ENCODE peak calls at places on chromosomes 12 and 14, in nine cellular contexts. G is ascending aorta, J is left ventricle myocardium inferior, Y is breast epithelium, M is body of pancreas, W is tibial nerve, N is neural progenitor cell, I is right atrium auricular region, T is SK-N-SH. O is an unnamed sample.
A peak's percentile ranks its signal among the peaks of the same experiment; 100 is the strongest.

GRCh38 chr14:56731187-56731586 is 79.1 kb downstream of the OTX2 start:
- DNase-seq in G (no peak), J (no peak), Y (no peak), M (no peak), W (no peak), N (no peak), I (no peak), T (no peak), O (no peak)

GRCh38 chr14:99537399-99537798 is 56.2 kb downstream of the CCNK start:
- DNase-seq in G (no peak), J (peak; percentile 41), Y (no peak), M (peak; percentile 53), W (no peak), N (peak; percentile 43), I (no peak), T (no peak), O (no peak)

GRCh38 chr14:68598621-68599447 is 194.0 kb downstream of the ZFP36L1 start:
- DNase-seq in G (peak; percentile 83), J (peak; percentile 71), Y (peak; percentile 62), M (peak; percentile 86), W (peak; percentile 56), N (no peak), I (peak; percentile 91), T (no peak), O (peak; percentile 72)

GRCh38 chr12:93174473-93174872 is 203.3 kb upstream of the NUDT4 start:
- DNase-seq in G (no peak), J (no peak), Y (no peak), M (no peak), W (no peak), N (no peak), I (no peak), T (no peak), O (no peak)

GRCh38 chr12:42706331-42706730 is 116.8 kb upstream of the PRICKLE1 start:
- DNase-seq in G (no peak), J (no peak), Y (no peak), M (no peak), W (no peak), N (no peak), I (no peak), T (no peak), O (no peak)

GRCh38 chr14:77037338-77037782 is 8.9 kb upstream of the IRF2BPL start:
- DNase-seq in G (no peak), J (no peak), Y (no peak), M (no peak), W (no peak), N (no peak), I (no peak), T (no peak), O (no peak)

GRCh38 chr12:115697341-115697740 is 580.2 kb downstream of the MED13L start:
- DNase-seq in G (no peak), J (no peak), Y (no peak), M (no peak), W (no peak), N (peak; percentile 49), I (no peak), T (no peak), O (no peak)

GRCh38 chr12:65948320-65949008 is 124.2 kb downstream of the HMGA2 start:
- DNase-seq in G (peak; percentile 67), J (peak; percentile 57), Y (peak; percentile 76), M (peak; percentile 68), W (peak; percentile 52), N (peak; percentile 33), I (no peak), T (no peak), O (peak; percentile 27)

GRCh38 chr12:81468206-81468605 is 290.9 kb downstream of the PPFIA2 start:
- DNase-seq in G (no peak), J (no peak), Y (no peak), M (no peak), W (no peak), N (no peak), I (no peak), T (no peak), O (no peak)

GRCh38 chr12:108722992-108723766 is 8.1 kb downstream of the CORO1C start:
- DNase-seq in G (no peak), J (no peak), Y (no peak), M (no peak), W (no peak), N (no peak), I (no peak), T (no peak), O (no peak)

GRCh38 chr12:122951979-122952892 is 14.0 kb downstream of the ABCB9 start:
- DNase-seq in G (peak; percentile 87), J (peak; percentile 72), Y (peak; percentile 66), M (peak; percentile 83), W (peak; percentile 62), N (peak; percentile 84), I (peak; percentile 78), T (peak; percentile 36), O (peak; percentile 87)

GRCh38 chr12:22858849-22859569 is 234.0 kb downstream of the ETNK1 start:
- DNase-seq in G (no peak), J (no peak), Y (no peak), M (no peak), W (no peak), N (no peak), I (no peak), T (no peak), O (no peak)

GRCh38 chr12:128743911-128744310 is 79.8 kb downstream of the SLC15A4 start:
- DNase-seq in G (no peak), J (no peak), Y (no peak), M (no peak), W (no peak), N (peak; percentile 34), I (no peak), T (no peak), O (no peak)

GRCh38 chr14:64298773-64299172 is 4.6 kb upstream of the ESR2 start:
- DNase-seq in G (no peak), J (no peak), Y (no peak), M (no peak), W (no peak), N (no peak), I (no peak), T (no peak), O (no peak)

GRCh38 chr12:112340983-112341840 is 41.0 kb downstream of the HECTD4 start:
- DNase-seq in G (no peak), J (no peak), Y (no peak), M (no peak), W (no peak), N (no peak), I (no peak), T (no peak), O (no peak)

GRCh38 chr14:87712386-87713113 is 280.4 kb downstream of the GALC start:
- DNase-seq in G (no peak), J (no peak), Y (no peak), M (no peak), W (no peak), N (peak; percentile 24), I (no peak), T (no peak), O (no peak)

GRCh38 chr12:99367181-99367580 is 280.4 kb upstream of the GARIN6 start:
- DNase-seq in G (no peak), J (no peak), Y (no peak), M (no peak), W (no peak), N (no peak), I (no peak), T (no peak), O (no peak)

GRCh38 chr12:120720234-120720968 is 5.2 kb upstream of the ACADS start:
- DNase-seq in G (no peak), J (no peak), Y (no peak), M (no peak), W (no peak), N (no peak), I (no peak), T (no peak), O (no peak)

GRCh38 chr14:103141117-103141796 is 18.0 kb downstream of the TNFAIP2 start:
- DNase-seq in G (no peak), J (no peak), Y (no peak), M (peak; percentile 75), W (no peak), N (peak; percentile 73), I (no peak), T (peak; percentile 63), O (peak; percentile 69)

GRCh38 chr14:104222396-104223036 is 84.1 kb downstream of the KIF26A start:
- DNase-seq in G (no peak), J (no peak), Y (no peak), M (no peak), W (no peak), N (no peak), I (no peak), T (no peak), O (peak; percentile 27)

GRCh38 chr14:104224516-104225281 is 86.3 kb downstream of the KIF26A start:
- DNase-seq in G (no peak), J (no peak), Y (no peak), M (no peak), W (no peak), N (peak; percentile 73), I (no peak), T (peak; percentile 67), O (peak; percentile 65)

GRCh38 chr14:104223101-104223809 is 84.9 kb downstream of the KIF26A start:
- DNase-seq in G (no peak), J (no peak), Y (no peak), M (peak; percentile 43), W (no peak), N (no peak), I (no peak), T (peak; percentile 91), O (peak; percentile 83)

GRCh38 chr14:104221636-104222375 is 83.4 kb downstream of the KIF26A start:
- DNase-seq in G (no peak), J (no peak), Y (no peak), M (no peak), W (no peak), N (no peak), I (no peak), T (peak; percentile 70), O (no peak)

GRCh38 chr14:104223810-104224515 is 85.6 kb downstream of the KIF26A start:
- DNase-seq in G (no peak), J (no peak), Y (no peak), M (no peak), W (no peak), N (no peak), I (no peak), T (peak; percentile 91), O (no peak)
- H3K4me3 ChIP-seq in G (peak overlapping the region; percentile 21), J (peak overlapping the region; percentile 35), Y (peak overlapping the region; percentile 57), M (no peak overlapping the region), W (no peak overlapping the region), N (no peak overlapping the region), I (peak overlapping the region; percentile 19), T (no peak overlapping the region), O (no peak overlapping the region)

GRCh38 chr12:116910645-116911449 is at the start of gene FBXW8:
- DNase-seq in G (peak; percentile 80), J (peak; percentile 79), Y (peak; percentile 25), M (peak; percentile 69), W (no peak), N (peak; percentile 86), I (peak; percentile 62), T (peak; percentile 96), O (peak; percentile 84)
- TF ChIP-seq CTCF in G (no peak), J (no peak), Y (no peak), M (no peak), W (no peak), N (no peak), I (no peak), T (no peak), O (no peak)

GRCh38 chr14:24232645-24233537 is at the start of gene GMPR2:
- DNase-seq in G (no peak), J (no peak), Y (no peak), M (no peak), W (no peak), N (no peak), I (no peak), T (peak; percentile 67), O (no peak)
- H3K36me3 ChIP-seq in G (peaks cover 40% of the 10 kb centered on the region), J (peaks cover 37% of the 10 kb centered on the region), Y (no peaks in the 10 kb centered on the region), M (peaks cover 10% of the 10 kb centered on the region), W (no peaks in the 10 kb centered on the region), N (no peaks in the 10 kb centered on the region), I (peaks cover 29% of the 10 kb centered on the region), T (peaks cover 42% of the 10 kb centered on the region), O (peaks cover 5% of the 10 kb centered on the region)

GRCh38 chr12:97322388-97322787 is 140.2 kb upstream of the RMST start:
- DNase-seq in G (no peak), J (no peak), Y (no peak), M (no peak), W (no peak), N (no peak), I (no peak), T (no peak), O (no peak)
- H3K4me3 ChIP-seq in G (no peak overlapping the region), J (no peak overlapping the region), Y (no peak overlapping the region), M (no peak overlapping the region), W (no peak overlapping the region), N (no peak overlapping the region), I (no peak overlapping the region), T (no peak overlapping the region), O (no peak overlapping the region)